ENCODE peak calls at places on chromosomes 6 and 20, in four cellular contexts. Y is WTC11, K is GM12878, C is K562. L is an unnamed sample.

GRCh38 chr20:24738981-24739633 is 210.0 kb upstream of the CST7 start:
- DNase-seq in Y (no peak), K (peak; percentile 9), C (no peak), L (no peak)

GRCh38 chr6:147382945-147383554 is 125.4 kb upstream of the SAMD5 start:
- DNase-seq in Y (no peak), K (no peak), C (peak; percentile 26), L (peak; percentile 30)

GRCh38 chr20:55058938-55059337 is 583.5 kb downstream of the DOK5 start:
- DNase-seq in Y (no peak), K (no peak), C (no peak), L (no peak)

GRCh38 chr6:33599413-33599911 is 19.4 kb upstream of the BAK1 start:
- DNase-seq in Y (no peak), K (no peak), C (no peak), L (no peak)

GRCh38 chr6:100998111-100998510 is 117.0 kb upstream of the ASCC3 start:
- DNase-seq in Y (no peak), K (no peak), C (no peak), L (no peak)

GRCh38 chr20:58870293-58871014 is 17.9 kb downstream of the GNAS start:
- DNase-seq in Y (peak; percentile 83), K (no peak), C (peak; percentile 61), L (peak; percentile 70)

GRCh38 chr20:22499475-22500174 is 84.7 kb downstream of the FOXA2 start:
- DNase-seq in Y (no peak), K (no peak), C (no peak), L (no peak)

GRCh38 chr20:24978493-24978892 is 14.1 kb downstream of the APMAP start:
- DNase-seq in Y (no peak), K (no peak), C (no peak), L (no peak)

GRCh38 chr20:36392989-36393388 is 86.8 kb downstream of the DLGAP4 start:
- DNase-seq in Y (no peak), K (no peak), C (no peak), L (no peak)

GRCh38 chr20:24752612-24753011 is 196.5 kb upstream of the CST7 start:
- DNase-seq in Y (no peak), K (no peak), C (no peak), L (no peak)

GRCh38 chr6:51542466-51542865 is 544.9 kb downstream of the PKHD1 start:
- DNase-seq in Y (no peak), K (no peak), C (no peak), L (no peak)

GRCh38 chr6:119384444-119384843 is 34.9 kb upstream of the MAN1A1 start:
- DNase-seq in Y (no peak), K (no peak), C (no peak), L (no peak)

GRCh38 chr6:4693566-4693965 is 82.6 kb upstream of the CDYL start:
- DNase-seq in Y (no peak), K (no peak), C (no peak), L (no peak)

GRCh38 chr6:42740725-42741124 is 5.2 kb downstream of the TBCC start:
- DNase-seq in Y (no peak), K (no peak), C (no peak), L (no peak)

GRCh38 chr6:154482858-154483257 is 27.6 kb downstream of the CNKSR3 start:
- DNase-seq in Y (no peak), K (no peak), C (no peak), L (no peak)

GRCh38 chr6:28824793-28825731 is 98.7 kb downstream of the TRIM27 start:
- DNase-seq in Y (no peak), K (no peak), C (peak; percentile 47), L (no peak)

DNA sequence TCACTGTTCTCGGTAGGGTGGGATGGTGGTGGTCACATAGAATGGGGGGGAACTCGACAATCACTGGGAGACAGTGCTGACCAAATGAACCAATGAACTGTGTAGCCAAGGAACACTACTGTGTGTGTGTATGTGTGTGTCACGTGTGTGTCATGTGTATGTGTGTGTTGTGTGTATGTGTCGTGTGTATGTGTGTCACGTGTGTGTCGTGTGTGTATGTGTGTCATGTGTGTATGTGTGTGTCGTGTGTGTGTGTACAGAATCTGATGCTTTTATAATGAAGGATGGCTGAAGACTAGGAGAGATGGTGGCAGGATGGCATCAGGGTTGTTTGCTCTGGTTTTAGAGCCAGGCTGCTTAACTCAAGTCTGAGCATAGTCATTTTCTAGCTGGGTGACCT is 99.1 kb upstream of the DUSP22 start:
- DNase-seq in Y (no peak), K (no peak), C (no peak), L (no peak)
- TF ChIP-seq NR2C2 in Y (no peak), K (no peak), C (no peak), L (no peak)

DNA sequence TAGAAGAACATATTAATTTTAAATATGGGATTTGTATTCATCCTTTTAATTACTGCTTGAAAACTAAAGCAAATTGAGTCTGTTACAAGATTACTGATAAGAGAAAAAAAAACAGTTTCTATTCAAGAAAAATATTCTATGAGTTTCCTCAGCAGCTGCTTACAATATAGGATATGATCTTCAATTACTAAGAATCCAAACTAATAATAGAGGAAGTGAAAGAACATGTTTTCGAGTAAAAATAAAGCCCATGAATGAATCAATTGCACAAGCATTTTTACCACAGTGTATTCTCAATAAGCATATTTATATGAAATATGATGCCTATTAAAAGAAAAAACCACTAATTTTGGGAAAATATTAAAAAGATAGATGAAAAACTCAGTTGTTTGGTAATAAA is 63.4 kb downstream of the AHI1 start:
- DNase-seq in Y (no peak), K (no peak), C (no peak), L (no peak)
- TF ChIP-seq CREB1 in Y (no peak), K (no peak), C (no peak), L (no peak)

DNA sequence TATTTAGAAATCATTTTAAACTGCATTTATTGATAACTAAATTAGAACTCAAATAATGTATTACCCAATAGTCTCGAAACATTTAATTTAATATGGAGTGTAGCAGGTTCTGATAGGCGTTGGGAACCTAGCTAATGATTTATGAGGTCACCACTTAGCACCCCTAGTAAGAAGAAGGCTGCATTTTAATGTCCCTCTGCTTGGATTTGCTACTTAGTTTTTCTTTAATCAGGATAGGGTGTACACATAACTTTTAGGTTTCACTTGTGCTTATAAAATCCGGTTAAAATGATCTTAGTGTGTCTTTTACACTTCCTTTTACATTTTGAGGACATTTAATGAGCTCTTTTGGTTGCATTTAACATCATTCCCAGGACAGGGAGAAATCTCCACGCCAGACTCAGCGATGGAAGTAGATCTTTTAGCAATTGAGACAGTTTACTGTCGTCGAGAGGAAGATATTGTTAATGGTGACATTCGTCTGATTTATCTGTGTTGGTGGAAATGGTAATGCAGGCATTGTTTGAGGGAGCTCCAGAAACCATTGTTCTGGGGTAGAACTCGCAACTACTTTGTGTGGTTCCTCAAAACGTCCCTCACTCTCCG is 5.6 kb downstream of the TFAP2A start:
- DNase-seq in Y (no peak), K (no peak), C (no peak), L (no peak)
- TF ChIP-seq NR2C2 in Y (no peak), K (no peak), C (no peak), L (no peak)

GRCh38 chr20:52806918-52807317 is 165.2 kb upstream of the TSHZ2 start:
- DNase-seq in Y (no peak), K (no peak), C (no peak), L (no peak)

GRCh38 chr20:52809003-52809402 is 163.2 kb upstream of the TSHZ2 start:
- DNase-seq in Y (no peak), K (no peak), C (no peak), L (no peak)

GRCh38 chr20:52814371-52814770 is 157.8 kb upstream of the TSHZ2 start:
- DNase-seq in Y (no peak), K (no peak), C (no peak), L (no peak)

GRCh38 chr20:52812231-52812847 is 159.8 kb upstream of the TSHZ2 start:
- DNase-seq in Y (peak; percentile 27), K (no peak), C (peak; percentile 4), L (no peak)
- TF ChIP-seq CREB1 in Y (no peak), K (no peak), C (no peak), L (no peak)

DNA sequence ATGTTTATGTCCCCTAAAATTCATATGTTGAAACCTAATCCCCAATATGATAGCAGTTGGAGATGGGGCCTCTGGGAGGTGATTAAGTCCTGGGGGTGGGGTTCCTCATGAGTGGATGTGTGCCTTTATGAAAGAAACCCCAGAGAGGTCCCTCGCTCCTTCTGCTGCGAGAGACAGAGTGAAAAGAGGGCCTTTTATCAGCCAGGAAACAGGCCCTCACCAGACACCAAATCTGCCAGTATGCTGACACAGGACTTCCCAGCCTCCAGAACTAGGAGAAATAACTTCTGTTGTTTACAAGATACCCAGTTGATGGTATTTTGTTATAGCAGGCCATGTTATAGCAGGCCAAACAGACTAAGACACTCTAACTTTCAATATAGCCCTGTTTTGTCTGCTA is 100.9 kb upstream of the NFATC2 start:
- DNase-seq in Y (no peak), K (no peak), C (peak; percentile 51), L (no peak)
- TF ChIP-seq NR2C2 in Y (no peak), K (no peak), C (no peak), L (no peak)

GRCh38 chr6:25670208-25670607 is 18.2 kb downstream of the SCGN start:
- DNase-seq in Y (no peak), K (no peak), C (no peak), L (peak; percentile 31)
- TF ChIP-seq CREB1 in Y (no peak), K (no peak), C (no peak), L (no peak)

GRCh38 chr6:88992741-88993557 is 29.5 kb upstream of the RNGTT start:
- DNase-seq in Y (no peak), K (no peak), C (no peak), L (no peak)

GRCh38 chr6:89002523-89002922 is 39.1 kb upstream of the RNGTT start:
- DNase-seq in Y (no peak), K (no peak), C (no peak), L (no peak)

DNA sequence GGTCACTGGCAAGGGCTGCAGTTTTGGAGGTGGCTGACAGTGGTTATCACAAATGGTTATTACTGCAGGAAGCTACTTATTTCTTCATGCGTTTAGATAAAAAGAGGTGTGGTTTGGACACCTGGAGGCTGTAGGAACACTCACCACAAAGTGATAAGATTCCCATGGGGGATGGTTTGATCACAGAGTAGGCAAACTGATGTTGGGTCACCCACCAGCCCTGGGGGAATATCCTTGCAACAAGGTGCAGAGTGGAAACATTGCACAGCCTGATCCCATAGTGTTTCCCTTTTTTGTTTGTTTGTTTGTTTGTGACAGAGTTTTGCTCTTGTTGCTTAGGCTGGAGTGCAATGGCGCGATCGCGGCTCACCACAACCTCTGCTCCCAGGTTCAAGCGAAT is 33.9 kb upstream of the RNGTT start:
- DNase-seq in Y (no peak), K (no peak), C (no peak), L (no peak)
- TF ChIP-seq NR2C2 in Y (no peak), K (no peak), C (no peak), L (no peak)

DNA sequence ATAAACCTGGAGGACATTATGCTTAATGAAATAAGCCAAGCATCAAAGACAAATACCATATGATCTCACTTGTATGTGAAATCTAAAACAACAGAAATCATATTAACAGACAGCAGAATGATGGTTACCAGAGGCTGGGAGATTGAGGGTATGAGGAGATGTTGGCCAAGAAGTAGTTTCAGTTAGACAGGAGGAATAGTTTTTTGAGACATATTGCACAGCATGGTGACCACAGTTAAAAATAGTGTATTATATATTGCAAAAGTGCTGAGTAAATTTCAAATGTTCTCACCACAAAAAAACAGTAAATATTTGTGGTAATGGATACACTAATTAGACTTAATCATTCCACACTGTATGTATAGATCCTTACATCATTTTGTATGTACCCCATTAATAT is 1.8 kb downstream of the GABRR1 start:
- DNase-seq in Y (no peak), K (no peak), C (no peak), L (no peak)
- TF ChIP-seq CREB1 in Y (no peak), K (no peak), C (no peak), L (no peak)